ENCODE peak calls at places on chromosomes 16 and 17, in nine cellular contexts. F is NCI-H2081; B is left colon; S is Peyer's patch; C is progenitor cell of endocrine pancreas; T is RWPE1; N is HTR-8/SVneo; J is activated CD4-positive, CD25-positive, alpha-beta regulatory T cell treated with anti-CD3 and anti-CD28 coated beads, Interleukin-2, amount 50 U/mL, for 16 hours; Z is lower leg skin. A is an unnamed sample.

GRCh38 chr16:73095885-73096341 is 48.0 kb upstream of the ZFHX3 start:
- DNase-seq in F (no peak), B (no peak), S (no peak), C (no peak), T (no peak), N (no peak), J (no peak), Z (no peak), A (peak; percentile 61)

GRCh38 chr17:50865060-50865867 is 890 bp downstream of the TOB1 start:
- DNase-seq in F (peak; percentile 34), B (peak; percentile 69), S (peak; percentile 73), C (peak; percentile 22), T (peak; percentile 39), N (no peak), J (no peak), Z (no peak), A (peak; percentile 38)

GRCh38 chr16:86521236-86522197 is 11.2 kb downstream of the FOXF1 start:
- DNase-seq in F (no peak), B (no peak), S (no peak), C (no peak), T (no peak), N (no peak), J (no peak), Z (no peak), A (no peak)

GRCh38 chr17:4706121-4706520 is 2.2 kb upstream of the PELP1 start:
- DNase-seq in F (no peak), B (no peak), S (no peak), C (no peak), T (no peak), N (no peak), J (no peak), Z (no peak), A (no peak)

GRCh38 chr17:49387374-49388289 is 25.6 kb upstream of the ZNF652 start:
- DNase-seq in F (no peak), B (no peak), S (no peak), C (no peak), T (no peak), N (no peak), J (no peak), Z (no peak), A (no peak)

GRCh38 chr17:82334622-82335394 is 1.2 kb upstream of the SECTM1 start:
- DNase-seq in F (no peak), B (no peak), S (no peak), C (no peak), T (no peak), N (no peak), J (no peak), Z (no peak), A (no peak)

GRCh38 chr16:67311607-67312449 is 14.7 kb downstream of the KCTD19 start:
- DNase-seq in F (no peak), B (no peak), S (no peak), C (no peak), T (peak; percentile 96), N (peak; percentile 97), J (peak; percentile 53), Z (no peak), A (no peak)

GRCh38 chr17:58786586-58787295 is 31.1 kb downstream of the PPM1E start:
- DNase-seq in F (no peak), B (no peak), S (no peak), C (no peak), T (peak; percentile 46), N (peak; percentile 34), J (no peak), Z (no peak), A (no peak)

GRCh38 chr16:79509221-79509631 is 91.3 kb downstream of the MAF start:
- DNase-seq in F (peak; percentile 48), B (peak; percentile 16), S (peak; percentile 46), C (no peak), T (no peak), N (no peak), J (no peak), Z (peak; percentile 31), A (peak; percentile 64)

GRCh38 chr17:63692195-63692816 is 7.6 kb downstream of the LIMD2 start:
- DNase-seq in F (no peak), B (no peak), S (no peak), C (no peak), T (no peak), N (no peak), J (no peak), Z (no peak), A (no peak)

GRCh38 chr16:86609115-86609514 is 30.8 kb downstream of the FOXL1 start:
- DNase-seq in F (no peak), B (no peak), S (no peak), C (no peak), T (no peak), N (peak; percentile 86), J (no peak), Z (no peak), A (no peak)

GRCh38 chr17:8039611-8040168 is 831 bp downstream of the ALOX15B start:
- DNase-seq in F (no peak), B (no peak), S (no peak), C (no peak), T (no peak), N (no peak), J (no peak), Z (no peak), A (no peak)

GRCh38 chr17:6682339-6682738 is 30.8 kb downstream of the C17orf100 start:
- DNase-seq in F (no peak), B (no peak), S (no peak), C (no peak), T (no peak), N (no peak), J (no peak), Z (no peak), A (no peak)

GRCh38 chr16:57600952-57601580 is 27.4 kb upstream of the ADGRG1 start:
- DNase-seq in F (no peak), B (no peak), S (no peak), C (no peak), T (no peak), N (no peak), J (no peak), Z (peak; percentile 8), A (no peak)

GRCh38 chr16:90057738-90058173 is 19.4 kb downstream of the PRDM7 start:
- DNase-seq in F (no peak), B (no peak), S (no peak), C (no peak), T (peak; percentile 31), N (peak; percentile 69), J (no peak), Z (no peak), A (no peak)

GRCh38 chr16:73483076-73483791 is 435.3 kb upstream of the ZFHX3 start:
- DNase-seq in F (no peak), B (no peak), S (no peak), C (no peak), T (no peak), N (no peak), J (no peak), Z (no peak), A (no peak)

GRCh38 chr17:70405492-70406220 is 236.3 kb downstream of the KCNJ2 start:
- DNase-seq in F (no peak), B (no peak), S (no peak), C (no peak), T (peak; percentile 92), N (peak; percentile 45), J (no peak), Z (no peak), A (no peak)

GRCh38 chr16:3580686-3581085 is 3.5 kb upstream of the NLRC3 start:
- DNase-seq in F (no peak), B (no peak), S (no peak), C (no peak), T (no peak), N (no peak), J (no peak), Z (no peak), A (no peak)

GRCh38 chr16:77991701-77992100 is 30.6 kb upstream of the CLEC3A start:
- DNase-seq in F (no peak), B (no peak), S (no peak), C (no peak), T (no peak), N (no peak), J (no peak), Z (no peak), A (no peak)

GRCh38 chr17:63961355-63962207 is 11.1 kb downstream of the SCN4A start:
- DNase-seq in F (no peak), B (peak; percentile 54), S (peak; percentile 70), C (peak; percentile 41), T (peak; percentile 80), N (peak; percentile 54), J (no peak), Z (peak; percentile 54), A (no peak)

GRCh38 chr16:9091867-9092281 is 430 bp downstream of the HAPSTR1 start:
- DNase-seq in F (peak; percentile 12), B (peak; percentile 72), S (peak; percentile 69), C (peak; percentile 18), T (peak; percentile 31), N (no peak), J (peak; percentile 8), Z (peak; percentile 34), A (no peak)

GRCh38 chr17:17414316-17414937 is 62.4 kb upstream of the MED9 start:
- DNase-seq in F (no peak), B (no peak), S (no peak), C (no peak), T (no peak), N (no peak), J (no peak), Z (peak; percentile 53), A (no peak)

GRCh38 chr16:8893426-8893825 is 11.3 kb downstream of the LITAFD start:
- DNase-seq in F (no peak), B (no peak), S (no peak), C (no peak), T (no peak), N (no peak), J (no peak), Z (no peak), A (no peak)

GRCh38 chr17:39742856-39743436 is 5.2 kb downstream of the GRB7 start:
- DNase-seq in F (no peak), B (no peak), S (no peak), C (no peak), T (no peak), N (no peak), J (no peak), Z (no peak), A (no peak)

GRCh38 chr17:4074831-4075495 is 67.9 kb downstream of the ZZEF1 start:
- DNase-seq in F (peak; percentile 30), B (no peak), S (no peak), C (no peak), T (peak; percentile 16), N (peak; percentile 41), J (no peak), Z (no peak), A (peak; percentile 29)

GRCh38 chr17:37608369-37609169 is 649 bp downstream of the SYNRG start:
- DNase-seq in F (peak; percentile 35), B (no peak), S (no peak), C (peak; percentile 64), T (peak; percentile 15), N (peak; percentile 50), J (no peak), Z (peak; percentile 40), A (no peak)

GRCh38 chr16:58652741-58653140 is 23.1 kb upstream of the CNOT1 start:
- DNase-seq in F (no peak), B (no peak), S (no peak), C (no peak), T (no peak), N (peak; percentile 81), J (no peak), Z (no peak), A (no peak)